ENCODE peak calls at places on chromosomes 6 and 20, in six cellular contexts. F is mesendoderm, X is amniotic stem cell, D is lung, M is fibroblast of villous mesenchyme, B is NCI-H446. V is an unnamed sample.

GRCh38 chr20:11496382-11496781 is 421.3 kb upstream of the BTBD3 start:
- DNase-seq in F (peak; percentile 81), X (no peak), D (no peak), M (no peak), B (no peak), V (no peak)

GRCh38 chr20:51412333-51412761 is 130.2 kb downstream of the NFATC2 start:
- DNase-seq in F (no peak), X (no peak), D (no peak), M (peak; percentile 30), B (peak; percentile 33), V (no peak)

GRCh38 chr20:49356676-49357075 is 78.8 kb upstream of the ZNFX1 start:
- DNase-seq in F (no peak), X (no peak), D (no peak), M (no peak), B (no peak), V (no peak)

GRCh38 chr20:49510562-49511117 is 28.2 kb upstream of the KCNB1 start:
- DNase-seq in F (no peak), X (peak; percentile 83), D (peak; percentile 46), M (peak; percentile 87), B (no peak), V (no peak)

GRCh38 chr6:140320081-140320798 is 945.8 kb upstream of the CITED2 start:
- DNase-seq in F (no peak), X (no peak), D (no peak), M (peak; percentile 31), B (no peak), V (no peak)

GRCh38 chr20:53842301-53843099 is 227.9 kb downstream of the BCAS1 start:
- DNase-seq in F (no peak), X (no peak), D (no peak), M (no peak), B (no peak), V (no peak)

GRCh38 chr6:45652393-45652792 is 274.7 kb upstream of the SUPT3H start:
- DNase-seq in F (no peak), X (no peak), D (no peak), M (peak; percentile 64), B (no peak), V (no peak)

GRCh38 chr6:35152067-35152707 is 11.0 kb upstream of the TCP11 start:
- DNase-seq in F (no peak), X (no peak), D (no peak), M (no peak), B (no peak), V (no peak)

GRCh38 chr20:53748821-53749402 is 155.3 kb upstream of the ZNF217 start:
- DNase-seq in F (no peak), X (no peak), D (no peak), M (peak; percentile 74), B (no peak), V (no peak)

GRCh38 chr6:49406241-49406970 is 56.6 kb downstream of the MMUT start:
- DNase-seq in F (peak; percentile 8), X (no peak), D (no peak), M (no peak), B (peak; percentile 36), V (no peak)

V was measured in T-helper 1 cell.